ENCODE peak calls at places on chromosome 10, in six cellular contexts. One of them, this sample, is unnamed.

GRCh38 chr10:124339119-124339807 is 79.5 kb downstream of the OAT start:
- DNase-seq in adrenal gland: no peak
- DNase-seq in cardiac muscle cell: no peak
- DNase-seq in right cardiac atrium: no peak
- DNase-seq in IMR-90: no peak
- DNase-seq in SJSA1: peak
- DNase-seq in this sample: no peak

GRCh38 chr10:75678527-75678926 is 247.1 kb downstream of the LRMDA start:
- DNase-seq in adrenal gland: no peak
- DNase-seq in SJSA1: no peak
- DNase-seq in right cardiac atrium: no peak
- DNase-seq in cardiac muscle cell: no peak
- DNase-seq in IMR-90: no peak
- DNase-seq in this sample: no peak

GRCh38 chr10:62046522-62047239 is 145.2 kb downstream of the ARID5B start:
- DNase-seq in adrenal gland: no peak
- DNase-seq in IMR-90: peak
- DNase-seq in SJSA1: peak
- DNase-seq in cardiac muscle cell: no peak
- DNase-seq in right cardiac atrium: peak
- DNase-seq in this sample: no peak

GRCh38 chr10:69455009-69455763 is 3.9 kb downstream of the TSPAN15 start:
- DNase-seq in adrenal gland: no peak
- DNase-seq in SJSA1: no peak
- DNase-seq in right cardiac atrium: no peak
- DNase-seq in cardiac muscle cell: no peak
- DNase-seq in IMR-90: no peak
- DNase-seq in this sample: no peak

GRCh38 chr10:35236739-35237138 is 99.6 kb upstream of the CCNY start:
- DNase-seq in cardiac muscle cell: peak
- DNase-seq in SJSA1: no peak
- DNase-seq in right cardiac atrium: no peak
- DNase-seq in IMR-90: peak
- DNase-seq in adrenal gland: no peak
- DNase-seq in this sample: no peak

GRCh38 chr10:30115391-30116253 is 56.2 kb upstream of the JCAD start:
- DNase-seq in right cardiac atrium: no peak
- DNase-seq in cardiac muscle cell: peak
- DNase-seq in SJSA1: no peak
- DNase-seq in IMR-90: peak
- DNase-seq in adrenal gland: no peak
- DNase-seq in this sample: peak

GRCh38 chr10:97888641-97889262 is 39.1 kb downstream of the GOLGA7B start:
- DNase-seq in adrenal gland: peak
- DNase-seq in SJSA1: peak
- DNase-seq in IMR-90: peak
- DNase-seq in cardiac muscle cell: no peak
- DNase-seq in right cardiac atrium: no peak
- DNase-seq in this sample: peak

GRCh38 chr10:102237711-102238252 is 3.5 kb downstream of the PITX3 start:
- DNase-seq in right cardiac atrium: no peak
- DNase-seq in IMR-90: no peak
- DNase-seq in SJSA1: no peak
- DNase-seq in cardiac muscle cell: no peak
- DNase-seq in adrenal gland: no peak
- DNase-seq in this sample: no peak

GRCh38 chr10:105974803-105975456 is 1189.6 kb downstream of the SORCS1 start:
- DNase-seq in adrenal gland: peak
- DNase-seq in right cardiac atrium: peak
- DNase-seq in IMR-90: peak
- DNase-seq in cardiac muscle cell: peak
- DNase-seq in SJSA1: no peak
- DNase-seq in this sample: no peak

GRCh38 chr10:130212736-130213135 is 76.5 kb downstream of the GLRX3 start:
- DNase-seq in adrenal gland: no peak
- DNase-seq in SJSA1: no peak
- DNase-seq in IMR-90: no peak
- DNase-seq in cardiac muscle cell: no peak
- DNase-seq in right cardiac atrium: no peak
- DNase-seq in this sample: no peak

GRCh38 chr10:371515-371914 is 236.3 kb downstream of the ZMYND11 start:
- DNase-seq in IMR-90: no peak
- DNase-seq in cardiac muscle cell: no peak
- DNase-seq in SJSA1: no peak
- DNase-seq in adrenal gland: no peak
- DNase-seq in right cardiac atrium: no peak
- DNase-seq in this sample: no peak

GRCh38 chr10:18164771-18165361 is 24.6 kb downstream of the CACNB2 start:
- DNase-seq in SJSA1: no peak
- DNase-seq in adrenal gland: no peak
- DNase-seq in IMR-90: peak
- DNase-seq in right cardiac atrium: no peak
- DNase-seq in cardiac muscle cell: no peak
- DNase-seq in this sample: no peak

GRCh38 chr10:14844948-14845347 is 6.8 kb downstream of the HSPA14 start:
- DNase-seq in cardiac muscle cell: no peak
- DNase-seq in right cardiac atrium: no peak
- DNase-seq in SJSA1: no peak
- DNase-seq in adrenal gland: no peak
- DNase-seq in IMR-90: no peak
- DNase-seq in this sample: no peak

DNA sequence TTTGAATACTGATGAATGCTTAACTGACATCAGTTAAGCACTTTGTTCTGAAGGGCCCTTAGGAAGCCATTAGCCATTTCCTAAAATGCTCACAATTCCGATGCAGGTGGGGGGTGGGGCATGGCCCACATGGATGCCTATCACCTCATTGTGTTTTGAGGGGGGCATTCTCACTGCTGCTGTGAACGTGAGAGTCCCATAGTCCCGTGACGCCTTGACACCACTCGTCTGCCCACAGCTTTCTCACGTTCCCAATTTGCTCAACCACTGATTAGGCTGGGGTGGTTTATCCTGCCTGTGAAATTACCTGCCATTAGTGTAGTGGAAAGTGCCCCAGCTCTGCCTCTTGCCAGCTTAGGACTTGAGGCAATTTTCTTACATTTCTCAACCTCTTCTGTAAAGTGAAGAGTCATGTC is 31.9 kb downstream of the DUSP5 start:
- DNase-seq in right cardiac atrium: no peak
- DNase-seq in SJSA1: no peak
- DNase-seq in IMR-90: no peak
- DNase-seq in cardiac muscle cell: no peak
- DNase-seq in adrenal gland: no peak
- DNase-seq in this sample: peak
- H3K27ac ChIP-seq in right cardiac atrium: no peak
- H3K27ac ChIP-seq in SJSA1: peak
- H3K27ac ChIP-seq in IMR-90: no peak
- H3K27ac ChIP-seq in cardiac muscle cell: no peak
- H3K27ac ChIP-seq in adrenal gland: no peak
- H3K27ac ChIP-seq in this sample: peak

GRCh38 chr10:133160813-133161471 is 923 bp downstream of the KNDC1 start:
- DNase-seq in SJSA1: no peak
- DNase-seq in adrenal gland: no peak
- DNase-seq in cardiac muscle cell: no peak
- DNase-seq in IMR-90: no peak
- DNase-seq in right cardiac atrium: no peak
- DNase-seq in this sample: no peak
- H3K4me3 ChIP-seq in SJSA1: no peak
- H3K4me3 ChIP-seq in adrenal gland: no peak
- H3K4me3 ChIP-seq in cardiac muscle cell: peak
- H3K4me3 ChIP-seq in IMR-90: peak
- H3K4me3 ChIP-seq in right cardiac atrium: peak
- H3K4me3 ChIP-seq in this sample: peak

GRCh38 chr10:11529276-11529675 is 82.2 kb downstream of the USP6NL start:
- DNase-seq in right cardiac atrium: no peak
- DNase-seq in cardiac muscle cell: no peak
- DNase-seq in SJSA1: no peak
- DNase-seq in adrenal gland: no peak
- DNase-seq in IMR-90: no peak
- DNase-seq in this sample: no peak

GRCh38 chr10:11535376-11535959 is 76.0 kb downstream of the USP6NL start:
- DNase-seq in right cardiac atrium: no peak
- DNase-seq in SJSA1: no peak
- DNase-seq in cardiac muscle cell: no peak
- DNase-seq in adrenal gland: no peak
- DNase-seq in IMR-90: no peak
- DNase-seq in this sample: no peak

GRCh38 chr10:11533328-11533781 is 78.1 kb downstream of the USP6NL start:
- DNase-seq in adrenal gland: no peak
- DNase-seq in IMR-90: peak
- DNase-seq in cardiac muscle cell: no peak
- DNase-seq in SJSA1: no peak
- DNase-seq in right cardiac atrium: no peak
- DNase-seq in this sample: no peak

GRCh38 chr10:11530806-11531205 is 80.6 kb downstream of the USP6NL start:
- DNase-seq in right cardiac atrium: no peak
- DNase-seq in cardiac muscle cell: no peak
- DNase-seq in adrenal gland: no peak
- DNase-seq in SJSA1: no peak
- DNase-seq in IMR-90: no peak
- DNase-seq in this sample: no peak

GRCh38 chr10:11532329-11532728 is 79.1 kb downstream of the USP6NL start:
- DNase-seq in cardiac muscle cell: no peak
- DNase-seq in adrenal gland: no peak
- DNase-seq in right cardiac atrium: no peak
- DNase-seq in SJSA1: no peak
- DNase-seq in IMR-90: peak
- DNase-seq in this sample: no peak
- H3K27ac ChIP-seq in cardiac muscle cell: no peak
- H3K27ac ChIP-seq in adrenal gland: no peak
- H3K27ac ChIP-seq in right cardiac atrium: no peak
- H3K27ac ChIP-seq in SJSA1: no peak
- H3K27ac ChIP-seq in IMR-90: no peak
- H3K27ac ChIP-seq in this sample: no peak

DNA sequence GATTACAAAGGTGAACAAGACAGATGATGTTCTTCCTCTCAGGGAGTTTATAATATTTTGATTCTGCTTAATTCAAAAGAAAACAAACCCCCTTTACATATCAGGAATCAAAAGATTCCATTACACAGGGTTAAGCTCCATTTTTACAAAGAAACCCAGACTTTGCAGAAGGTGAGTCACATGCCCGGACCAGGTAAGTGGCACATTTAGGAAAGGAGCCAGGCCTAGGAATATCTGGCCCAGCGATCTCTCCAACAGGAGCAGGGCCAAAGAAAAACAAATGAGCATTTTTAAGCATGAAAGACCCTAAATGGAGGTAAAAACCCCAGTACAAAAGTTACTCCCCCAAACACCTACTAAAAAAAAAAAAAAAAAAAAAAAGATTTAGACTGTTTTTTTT is 1.1 kb downstream of the STN1 start:
- DNase-seq in right cardiac atrium: no peak
- DNase-seq in IMR-90: no peak
- DNase-seq in SJSA1: no peak
- DNase-seq in cardiac muscle cell: no peak
- DNase-seq in adrenal gland: no peak
- DNase-seq in this sample: no peak
- H3K4me3 ChIP-seq in right cardiac atrium: peak
- H3K4me3 ChIP-seq in IMR-90: no peak
- H3K4me3 ChIP-seq in SJSA1: peak
- H3K4me3 ChIP-seq in cardiac muscle cell: peak
- H3K4me3 ChIP-seq in adrenal gland: no peak
- H3K4me3 ChIP-seq in this sample: peak

GRCh38 chr10:129021597-129022304 is 445.3 kb upstream of the MGMT start:
- DNase-seq in right cardiac atrium: peak
- DNase-seq in SJSA1: no peak
- DNase-seq in IMR-90: no peak
- DNase-seq in adrenal gland: no peak
- DNase-seq in cardiac muscle cell: peak
- DNase-seq in this sample: no peak
- H3K27ac ChIP-seq in right cardiac atrium: peak
- H3K27ac ChIP-seq in SJSA1: no peak
- H3K27ac ChIP-seq in IMR-90: peak
- H3K27ac ChIP-seq in adrenal gland: no peak
- H3K27ac ChIP-seq in cardiac muscle cell: no peak
- H3K27ac ChIP-seq in this sample: no peak

GRCh38 chr10:119368991-119369869 is 161.9 kb downstream of the GRK5 start:
- DNase-seq in IMR-90: no peak
- DNase-seq in right cardiac atrium: peak
- DNase-seq in cardiac muscle cell: no peak
- DNase-seq in SJSA1: no peak
- DNase-seq in adrenal gland: no peak
- DNase-seq in this sample: no peak
- H3K4me3 ChIP-seq in IMR-90: no peak
- H3K4me3 ChIP-seq in right cardiac atrium: no peak
- H3K4me3 ChIP-seq in cardiac muscle cell: no peak
- H3K4me3 ChIP-seq in SJSA1: no peak
- H3K4me3 ChIP-seq in adrenal gland: no peak
- H3K4me3 ChIP-seq in this sample: no peak

DNA sequence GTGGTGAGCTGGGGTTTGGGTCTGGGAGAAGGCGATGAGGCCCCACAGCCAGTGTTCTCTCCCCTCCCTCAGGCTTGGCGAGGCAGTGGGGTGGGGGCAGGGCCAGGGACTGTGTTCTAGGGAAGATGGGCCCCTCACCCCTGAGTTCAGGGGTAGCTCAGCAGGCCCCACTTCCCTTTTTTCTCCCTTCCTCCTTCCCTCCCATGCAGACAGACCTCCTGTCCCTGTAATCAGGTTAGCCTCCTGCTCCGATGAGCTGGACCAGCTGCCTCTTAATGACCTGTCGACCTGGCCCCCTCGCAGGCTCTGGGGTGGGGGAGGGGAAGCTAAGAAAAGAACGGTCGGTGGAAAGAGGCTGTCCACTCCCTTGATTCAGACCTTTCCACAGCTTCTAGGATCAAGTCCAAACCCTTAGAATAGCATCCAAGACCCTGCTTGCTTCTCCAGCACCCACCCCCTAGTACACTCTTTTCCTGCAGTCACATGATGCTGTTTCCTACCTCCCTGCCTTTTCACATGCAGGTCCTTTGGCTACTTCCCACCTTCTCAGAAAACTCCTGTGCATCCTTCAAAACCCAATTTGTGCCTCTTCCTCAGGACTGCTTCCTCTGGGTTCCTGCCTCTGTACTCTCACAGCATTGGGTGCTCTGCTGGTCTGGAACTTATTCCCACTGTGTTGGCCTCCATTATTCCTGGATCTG is 64.1 kb downstream of the ZMIZ1 start:
- DNase-seq in right cardiac atrium: no peak
- DNase-seq in adrenal gland: no peak
- DNase-seq in SJSA1: no peak
- DNase-seq in IMR-90: no peak
- DNase-seq in cardiac muscle cell: peak
- DNase-seq in this sample: no peak
- H3K27ac ChIP-seq in right cardiac atrium: peak
- H3K27ac ChIP-seq in adrenal gland: no peak
- H3K27ac ChIP-seq in SJSA1: no peak
- H3K27ac ChIP-seq in IMR-90: peak
- H3K27ac ChIP-seq in cardiac muscle cell: peak
- H3K27ac ChIP-seq in this sample: peak

GRCh38 chr10:86376852-86377796 is 10.5 kb upstream of the GRID1 start:
- DNase-seq in cardiac muscle cell: peak
- DNase-seq in adrenal gland: peak
- DNase-seq in IMR-90: peak
- DNase-seq in SJSA1: peak
- DNase-seq in right cardiac atrium: peak
- DNase-seq in this sample: peak
- H3K4me3 ChIP-seq in cardiac muscle cell: no peak
- H3K4me3 ChIP-seq in adrenal gland: no peak
- H3K4me3 ChIP-seq in IMR-90: no peak
- H3K4me3 ChIP-seq in SJSA1: no peak
- H3K4me3 ChIP-seq in right cardiac atrium: no peak
- H3K4me3 ChIP-seq in this sample: no peak

This sample was measured in lung.